ENCODE peak calls at places on chromosome 3, in nine cellular contexts. T, R, U, Z, B, V, E, H and I are unnamed samples.

GRCh38 chr3:7517979-7518378 is 657.1 kb downstream of the GRM7 start:
- DNase-seq in T (no peak), R (no peak), U (no peak), Z (no peak), B (no peak), V (no peak), E (no peak), H (no peak), I (no peak)

GRCh38 chr3:153273767-153274443 is 111.9 kb downstream of the RAP2B start:
- DNase-seq in T (no peak), R (no peak), U (no peak), Z (no peak), B (no peak), V (no peak), E (no peak), H (no peak), I (no peak)

GRCh38 chr3:188134079-188134478 is 19.9 kb upstream of the LPP start:
- DNase-seq in T (no peak), R (no peak), U (no peak), Z (no peak), B (no peak), V (no peak), E (no peak), H (no peak), I (no peak)

GRCh38 chr3:130997291-130997690 is 29.3 kb downstream of the ASTE1 start:
- DNase-seq in T (no peak), R (no peak), U (no peak), Z (no peak), B (no peak), V (peak; percentile 23), E (no peak), H (no peak), I (no peak)

GRCh38 chr3:131221731-131222130 is 159.8 kb upstream of the NUDT16 start:
- DNase-seq in T (no peak), R (no peak), U (no peak), Z (no peak), B (no peak), V (peak; percentile 91), E (no peak), H (no peak), I (no peak)

GRCh38 chr3:170907519-170908234 is 760 bp downstream of the EIF5A2 start:
- DNase-seq in T (no peak), R (no peak), U (peak; percentile 28), Z (peak; percentile 16), B (no peak), V (no peak), E (no peak), H (no peak), I (peak; percentile 65)

GRCh38 chr3:116837474-116837873 is 127.9 kb downstream of the TUSC7 start:
- DNase-seq in T (no peak), R (no peak), U (no peak), Z (no peak), B (no peak), V (no peak), E (no peak), H (no peak), I (no peak)

GRCh38 chr3:192433704-192434103 is 293.6 kb downstream of the FGF12 start:
- DNase-seq in T (peak; percentile 75), R (no peak), U (no peak), Z (no peak), B (peak; percentile 54), V (no peak), E (no peak), H (no peak), I (no peak)

GRCh38 chr3:16366-16765 is 180.2 kb upstream of the CHL1 start:
- DNase-seq in T (no peak), R (no peak), U (no peak), Z (no peak), B (no peak), V (no peak), E (no peak), H (no peak), I (no peak)

GRCh38 chr3:155154255-155154654 is 74.1 kb downstream of the MME start:
- DNase-seq in T (no peak), R (no peak), U (no peak), Z (no peak), B (no peak), V (no peak), E (no peak), H (no peak), I (no peak)

GRCh38 chr3:52887166-52887565 is 10.2 kb downstream of the STIMATE start:
- DNase-seq in T (no peak), R (no peak), U (no peak), Z (no peak), B (no peak), V (no peak), E (no peak), H (no peak), I (no peak)

GRCh38 chr3:124383051-124383450 is 347.2 kb upstream of the UMPS start:
- DNase-seq in T (no peak), R (no peak), U (no peak), Z (no peak), B (no peak), V (no peak), E (no peak), H (no peak), I (no peak)

GRCh38 chr3:87246662-87247061 is 19.6 kb downstream of the CHMP2B start:
- DNase-seq in T (no peak), R (no peak), U (no peak), Z (no peak), B (no peak), V (no peak), E (no peak), H (no peak), I (no peak)

GRCh38 chr3:96619475-96619874 is 194.9 kb upstream of the EPHA6 start:
- DNase-seq in T (no peak), R (no peak), U (no peak), Z (no peak), B (no peak), V (no peak), E (no peak), H (no peak), I (no peak)

GRCh38 chr3:13166243-13167063 is 93.2 kb upstream of the IQSEC1 start:
- DNase-seq in T (no peak), R (peak; percentile 71), U (no peak), Z (no peak), B (no peak), V (no peak), E (no peak), H (no peak), I (peak; percentile 48)

GRCh38 chr3:194675081-194675640 is 3.2 kb upstream of the LSG1 start:
- DNase-seq in T (no peak), R (no peak), U (peak; percentile 43), Z (no peak), B (no peak), V (no peak), E (peak; percentile 56), H (no peak), I (no peak)

GRCh38 chr3:126781406-126781805 is 77.4 kb downstream of the CHCHD6 start:
- DNase-seq in T (no peak), R (no peak), U (no peak), Z (no peak), B (no peak), V (no peak), E (no peak), H (no peak), I (no peak)